ENCODE peak calls at places on chromosome 2, in five cellular contexts. One of them, this sample, is unnamed.

GRCh38 chr2:237555560-237555959 is 10.8 kb upstream of the PRLH start:
- DNase-seq in K562: no peak
- DNase-seq in GM12878: no peak
- DNase-seq in GM12891: no peak
- DNase-seq in H1: no peak
- DNase-seq in this sample: no peak

GRCh38 chr2:196171946-196172345 is 568 bp upstream of the STK17B start:
- DNase-seq in K562: no peak
- DNase-seq in GM12878: no peak
- DNase-seq in GM12891: no peak
- DNase-seq in H1: no peak
- DNase-seq in this sample: no peak

GRCh38 chr2:126644630-126645191 is 11.2 kb upstream of the GYPC start:
- DNase-seq in K562: peak; percentile 54
- DNase-seq in GM12878: no peak
- DNase-seq in GM12891: no peak
- DNase-seq in H1: no peak
- DNase-seq in this sample: no peak

GRCh38 chr2:232230557-232230956 is 148.0 kb upstream of the ALPP start:
- DNase-seq in K562: peak; percentile 9
- DNase-seq in GM12878: no peak
- DNase-seq in GM12891: no peak
- DNase-seq in H1: peak; percentile 13
- DNase-seq in this sample: no peak

GRCh38 chr2:53437371-53437770 is 330.2 kb upstream of the CHAC2 start:
- DNase-seq in K562: no peak
- DNase-seq in GM12878: no peak
- DNase-seq in GM12891: no peak
- DNase-seq in H1: no peak
- DNase-seq in this sample: no peak

GRCh38 chr2:121689356-121689755 is 40.1 kb upstream of the CLASP1 start:
- DNase-seq in K562: peak; percentile 38
- DNase-seq in GM12878: no peak
- DNase-seq in GM12891: no peak
- DNase-seq in H1: no peak
- DNase-seq in this sample: no peak

GRCh38 chr2:131022731-131023130 is 70.5 kb downstream of the FAM168B start:
- DNase-seq in K562: no peak
- DNase-seq in GM12878: no peak
- DNase-seq in GM12891: no peak
- DNase-seq in H1: no peak
- DNase-seq in this sample: no peak

GRCh38 chr2:19235308-19235707 is 123.1 kb downstream of the OSR1 start:
- DNase-seq in K562: no peak
- DNase-seq in GM12878: no peak
- DNase-seq in GM12891: no peak
- DNase-seq in H1: no peak
- DNase-seq in this sample: no peak

GRCh38 chr2:214649440-214650205 is 159.9 kb downstream of the BARD1 start:
- DNase-seq in K562: no peak
- DNase-seq in GM12878: no peak
- DNase-seq in GM12891: no peak
- DNase-seq in H1: no peak
- DNase-seq in this sample: no peak

GRCh38 chr2:225100856-225101294 is 58.6 kb upstream of the DOCK10 start:
- DNase-seq in K562: no peak
- DNase-seq in GM12878: no peak
- DNase-seq in GM12891: no peak
- DNase-seq in H1: no peak
- DNase-seq in this sample: no peak

GRCh38 chr2:109238580-109238979 is 109.6 kb downstream of the SH3RF3 start:
- DNase-seq in K562: no peak
- DNase-seq in GM12878: peak; percentile 59
- DNase-seq in GM12891: no peak
- DNase-seq in H1: no peak
- DNase-seq in this sample: peak; percentile 31

GRCh38 chr2:127654084-127654837 is 8.3 kb downstream of the GPR17 start:
- DNase-seq in K562: no peak
- DNase-seq in GM12878: no peak
- DNase-seq in GM12891: no peak
- DNase-seq in H1: no peak
- DNase-seq in this sample: no peak

GRCh38 chr2:30447149-30448045 is at the start of gene LCLAT1:
- DNase-seq in K562: peak; percentile 92
- DNase-seq in GM12878: peak; percentile 44
- DNase-seq in GM12891: peak; percentile 72
- DNase-seq in H1: no peak
- DNase-seq in this sample: peak; percentile 73

GRCh38 chr2:52526735-52527134 is 1240.9 kb upstream of the CHAC2 start:
- DNase-seq in K562: no peak
- DNase-seq in GM12878: no peak
- DNase-seq in GM12891: no peak
- DNase-seq in H1: no peak
- DNase-seq in this sample: no peak

GRCh38 chr2:67503066-67503795 is 106.1 kb downstream of the ETAA1 start:
- DNase-seq in K562: no peak
- DNase-seq in GM12878: no peak
- DNase-seq in GM12891: no peak
- DNase-seq in H1: no peak
- DNase-seq in this sample: no peak

GRCh38 chr2:160225722-160226121 is 25.6 kb upstream of the ITGB6 start:
- DNase-seq in K562: no peak
- DNase-seq in GM12878: no peak
- DNase-seq in GM12891: no peak
- DNase-seq in H1: no peak
- DNase-seq in this sample: no peak

GRCh38 chr2:43105586-43106562 is 120.5 kb downstream of the ZFP36L2 start:
- DNase-seq in K562: peak; percentile 80
- DNase-seq in GM12878: peak; percentile 35
- DNase-seq in GM12891: no peak
- DNase-seq in H1: no peak
- DNase-seq in this sample: no peak

GRCh38 chr2:140242889-140243288 is 1462.7 kb upstream of the NXPH2 start:
- DNase-seq in K562: no peak
- DNase-seq in GM12878: no peak
- DNase-seq in GM12891: no peak
- DNase-seq in H1: no peak
- DNase-seq in this sample: no peak

GRCh38 chr2:240327566-240327965 is 107.9 kb upstream of the GPC1 start:
- DNase-seq in K562: no peak
- DNase-seq in GM12878: no peak
- DNase-seq in GM12891: no peak
- DNase-seq in H1: no peak
- DNase-seq in this sample: no peak

GRCh38 chr2:22817197-22817596 is 567.8 kb upstream of the KLHL29 start:
- DNase-seq in K562: no peak
- DNase-seq in GM12878: no peak
- DNase-seq in GM12891: no peak
- DNase-seq in H1: no peak
- DNase-seq in this sample: no peak

GRCh38 chr2:166700079-166700478 is 188.2 kb upstream of the XIRP2 start:
- DNase-seq in K562: no peak
- DNase-seq in GM12878: no peak
- DNase-seq in GM12891: no peak
- DNase-seq in H1: no peak
- DNase-seq in this sample: no peak

GRCh38 chr2:183063083-183063482 is 15.5 kb upstream of the DUSP19 start:
- DNase-seq in K562: no peak
- DNase-seq in GM12878: no peak
- DNase-seq in GM12891: no peak
- DNase-seq in H1: no peak
- DNase-seq in this sample: no peak

GRCh38 chr2:11343626-11344341 is 652 bp downstream of the ROCK2 start:
- DNase-seq in K562: peak; percentile 58
- DNase-seq in GM12878: no peak
- DNase-seq in GM12891: peak; percentile 41
- DNase-seq in H1: peak; percentile 7
- DNase-seq in this sample: peak; percentile 29

GRCh38 chr2:216915548-216916128 is 55.8 kb upstream of the TNP1 start:
- DNase-seq in K562: no peak
- DNase-seq in GM12878: no peak
- DNase-seq in GM12891: no peak
- DNase-seq in H1: no peak
- DNase-seq in this sample: no peak

GRCh38 chr2:47727956-47728355 is 55.0 kb upstream of the MSH6 start:
- DNase-seq in K562: no peak
- DNase-seq in GM12878: no peak
- DNase-seq in GM12891: no peak
- DNase-seq in H1: no peak
- DNase-seq in this sample: no peak

GRCh38 chr2:169046440-169047151 is 15.5 kb upstream of the ABCB11 start:
- DNase-seq in K562: no peak
- DNase-seq in GM12878: no peak
- DNase-seq in GM12891: no peak
- DNase-seq in H1: no peak
- DNase-seq in this sample: no peak

GRCh38 chr2:30239308-30240161 is 8.2 kb downstream of the LBH start:
- DNase-seq in K562: peak; percentile 82
- DNase-seq in GM12878: no peak
- DNase-seq in GM12891: no peak
- DNase-seq in H1: no peak
- DNase-seq in this sample: no peak

DNA sequence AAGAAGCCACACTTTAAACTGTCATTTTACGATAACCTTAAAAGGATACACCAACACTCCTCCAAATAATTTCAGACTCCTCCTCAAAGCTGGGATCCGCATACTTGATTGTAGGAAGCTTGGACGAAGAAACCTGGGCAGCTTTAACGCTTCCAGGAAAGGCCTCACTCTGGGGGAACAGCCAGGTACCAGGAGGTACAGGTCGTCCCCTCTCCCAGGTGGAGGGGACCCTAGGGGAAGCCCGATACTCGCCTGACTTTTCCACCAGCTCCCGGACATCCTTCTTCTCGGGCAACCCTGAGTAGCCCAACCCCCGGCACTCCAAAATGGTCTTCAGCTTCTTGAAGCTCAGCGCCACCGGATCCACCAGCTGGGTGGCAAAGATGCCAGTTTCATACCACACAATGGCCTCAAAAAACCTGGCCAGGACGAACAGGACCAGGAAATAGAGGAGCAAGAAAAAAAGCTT is 1.2 kb downstream of the RNF103 start:
- DNase-seq in K562: peak; percentile 22
- DNase-seq in GM12878: no peak
- DNase-seq in GM12891: no peak
- DNase-seq in H1: no peak
- DNase-seq in this sample: no peak
- TF ChIP-seq TAF1 in K562: no peak
- TF ChIP-seq TAF1 in GM12878: no peak
- TF ChIP-seq TAF1 in GM12891: no peak
- TF ChIP-seq TAF1 in H1: no peak
- TF ChIP-seq TAF1 in this sample: no peak

DNA sequence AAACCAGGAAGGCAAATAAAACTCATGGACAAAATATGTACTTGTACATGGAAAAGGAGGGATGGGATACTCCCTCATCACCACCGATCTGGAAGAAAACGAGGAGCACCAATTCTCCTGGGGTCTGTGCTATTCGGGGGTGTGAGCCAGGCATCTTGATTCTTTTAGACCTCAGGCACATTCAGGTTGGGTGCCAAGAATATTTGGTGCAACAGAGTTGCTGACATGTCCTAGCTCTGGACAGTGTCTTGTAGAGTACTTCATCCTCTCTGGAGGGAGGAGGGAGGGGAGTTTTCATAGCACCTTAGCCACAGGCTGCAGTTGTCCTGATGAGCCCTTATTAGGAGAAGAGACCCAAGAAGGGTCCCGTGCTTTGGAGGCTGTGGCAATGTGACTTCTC is 163.1 kb downstream of the PRKCE start:
- DNase-seq in K562: no peak
- DNase-seq in GM12878: no peak
- DNase-seq in GM12891: no peak
- DNase-seq in H1: no peak
- DNase-seq in this sample: no peak
- TF ChIP-seq POLR2AphosphoS5 in K562: no peak
- TF ChIP-seq POLR2AphosphoS5 in GM12878: no peak
- TF ChIP-seq POLR2AphosphoS5 in GM12891: no peak
- TF ChIP-seq POLR2AphosphoS5 in H1: no peak
- TF ChIP-seq POLR2AphosphoS5 in this sample: no peak

DNA sequence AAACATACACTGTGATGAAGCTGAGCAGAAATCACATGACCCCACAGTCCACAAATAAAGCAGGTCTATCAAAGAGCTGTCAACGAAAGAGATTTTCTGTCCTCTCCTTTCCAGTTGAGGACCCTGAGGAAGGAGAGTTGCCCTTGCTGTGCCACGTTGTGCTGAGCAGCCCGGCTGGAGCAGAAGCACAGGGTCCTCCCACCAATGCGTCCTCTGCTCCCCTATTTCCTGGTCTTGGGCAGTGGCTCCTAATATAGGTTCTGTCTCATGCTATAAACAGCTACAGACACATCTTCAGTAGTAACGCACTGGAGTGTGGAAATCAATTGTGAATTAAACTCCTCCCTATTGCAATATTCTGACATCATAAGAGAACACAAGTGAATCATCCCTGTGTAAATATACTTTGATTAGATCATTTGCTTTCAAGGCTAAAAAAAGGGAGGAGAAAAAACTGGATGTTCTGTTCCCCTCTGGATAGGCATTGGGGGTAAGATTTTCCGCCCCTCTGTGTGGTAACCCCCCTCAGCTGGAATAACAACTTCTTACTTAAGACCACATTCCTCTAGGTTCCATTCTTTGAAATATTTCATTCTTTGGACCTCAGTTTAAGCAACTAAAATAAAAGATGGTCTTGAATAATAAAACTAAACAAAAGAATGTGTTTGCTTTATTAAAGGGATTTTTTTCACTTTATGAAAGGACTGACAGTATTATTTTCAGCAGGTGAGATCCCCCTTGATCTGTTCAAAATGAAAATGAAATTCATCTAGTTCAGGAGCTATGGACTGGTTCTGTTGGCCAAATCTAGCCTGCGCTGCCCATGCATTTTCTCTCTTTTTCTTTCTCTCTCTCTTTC is 8.3 kb upstream of the RHOB start:
- DNase-seq in K562: no peak
- DNase-seq in GM12878: no peak
- DNase-seq in GM12891: no peak
- DNase-seq in H1: no peak
- DNase-seq in this sample: no peak
- TF ChIP-seq POLR2A in K562: no peak
- TF ChIP-seq POLR2A in GM12878: no peak
- TF ChIP-seq POLR2A in GM12891: no peak
- TF ChIP-seq POLR2A in H1: no peak
- TF ChIP-seq POLR2A in this sample: no peak

DNA sequence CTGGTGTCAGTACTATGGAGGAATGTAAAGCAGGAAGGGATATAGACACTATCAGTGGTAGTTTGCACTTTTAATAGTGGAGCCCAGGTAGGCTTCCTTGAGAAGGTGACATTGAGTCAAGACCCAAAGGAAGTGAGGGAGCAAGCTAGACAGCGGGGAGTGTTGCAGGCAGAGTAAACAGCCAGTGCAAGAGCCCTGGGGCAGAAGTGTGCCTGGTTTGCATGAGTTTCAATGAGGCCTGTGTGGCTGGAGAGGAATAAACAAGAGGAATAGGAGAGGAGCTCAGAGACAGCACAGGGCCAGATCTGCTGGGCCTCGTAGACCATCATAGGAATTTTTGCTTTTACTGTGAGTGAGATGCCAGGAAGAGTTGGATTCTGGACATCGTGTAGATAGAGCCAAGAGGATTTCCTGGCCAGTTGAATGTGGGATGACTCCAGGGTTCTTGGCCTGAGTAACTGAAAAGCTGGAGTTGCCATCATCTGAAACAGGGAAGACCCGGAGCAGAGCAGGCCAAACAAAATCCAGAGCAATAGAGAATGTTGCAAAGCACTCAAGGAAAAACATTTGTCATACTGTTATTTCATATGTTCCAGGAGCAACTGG is 102.5 kb downstream of the SP3 start:
- DNase-seq in K562: no peak
- DNase-seq in GM12878: no peak
- DNase-seq in GM12891: no peak
- DNase-seq in H1: no peak
- DNase-seq in this sample: no peak
- TF ChIP-seq TAF1 in K562: no peak
- TF ChIP-seq TAF1 in GM12878: no peak
- TF ChIP-seq TAF1 in GM12891: no peak
- TF ChIP-seq TAF1 in H1: no peak
- TF ChIP-seq TAF1 in this sample: no peak